ENCODE peak calls at places on chromosomes 12 and 14, in ten cellular contexts. U is H1, I is stomach, K is Panc1, Y is HCT116, P is HepG2, A is prostate gland, C is K562, D is sigmoid colon, Z is spleen. B is an unnamed sample.

GRCh38 chr12:120529641-120530314 is 820 bp upstream of the COQ5 start:
- DNase-seq in U (no peak), I (peak; percentile 36), K (no peak), Y (peak; percentile 41), P (peak; percentile 68), A (peak; percentile 52), C (peak; percentile 40), D (no peak), Z (no peak), B (peak; percentile 43)

GRCh38 chr14:77076118-77076631 is 21.9 kb upstream of the CIPC start:
- DNase-seq in U (no peak), I (peak; percentile 58), K (no peak), Y (no peak), P (peak; percentile 19), A (no peak), C (no peak), D (peak; percentile 89), Z (no peak), B (no peak)

GRCh38 chr12:46260153-46260912 is 8.5 kb downstream of the SLC38A1 start:
- DNase-seq in U (no peak), I (no peak), K (no peak), Y (no peak), P (no peak), A (no peak), C (no peak), D (no peak), Z (no peak), B (no peak)

GRCh38 chr14:63992858-63993257 is 140.1 kb downstream of the SYNE2 start:
- DNase-seq in U (no peak), I (no peak), K (no peak), Y (no peak), P (no peak), A (peak; percentile 84), C (no peak), D (no peak), Z (no peak), B (no peak)

GRCh38 chr12:15116073-15116472 is 105.1 kb downstream of the RERG start:
- DNase-seq in U (no peak), I (no peak), K (no peak), Y (no peak), P (no peak), A (no peak), C (no peak), D (peak; percentile 70), Z (no peak), B (no peak)

GRCh38 chr12:106149096-106149784 is 10.5 kb upstream of the NUAK1 start:
- DNase-seq in U (no peak), I (no peak), K (no peak), Y (peak; percentile 33), P (no peak), A (peak; percentile 39), C (peak; percentile 28), D (no peak), Z (no peak), B (no peak)

GRCh38 chr14:105878125-105878524 is 351.7 kb downstream of the TMEM121 start:
- DNase-seq in U (no peak), I (peak; percentile 8), K (no peak), Y (no peak), P (no peak), A (no peak), C (no peak), D (peak; percentile 39), Z (peak; percentile 55), B (no peak)

GRCh38 chr12:109491671-109492070 is 14.2 kb downstream of the UBE3B start:
- DNase-seq in U (no peak), I (no peak), K (no peak), Y (no peak), P (no peak), A (no peak), C (no peak), D (no peak), Z (no peak), B (no peak)

GRCh38 chr14:102344485-102344884 is 18.2 kb downstream of the CINP start:
- DNase-seq in U (no peak), I (no peak), K (no peak), Y (no peak), P (no peak), A (no peak), C (no peak), D (no peak), Z (no peak), B (no peak)

GRCh38 chr14:24992624-24993360 is 57.2 kb downstream of the STXBP6 start:
- DNase-seq in U (no peak), I (no peak), K (no peak), Y (no peak), P (no peak), A (no peak), C (no peak), D (no peak), Z (no peak), B (no peak)

GRCh38 chr12:118102070-118102469 is 1.7 kb downstream of the VSIG10 start:
- DNase-seq in U (no peak), I (no peak), K (no peak), Y (peak; percentile 46), P (peak; percentile 39), A (no peak), C (no peak), D (no peak), Z (no peak), B (no peak)

GRCh38 chr12:50934981-50935807 is 17.1 kb upstream of the HIGD1C start:
- DNase-seq in U (no peak), I (no peak), K (no peak), Y (no peak), P (peak; percentile 57), A (no peak), C (no peak), D (no peak), Z (no peak), B (no peak)

GRCh38 chr12:42299392-42300308 is 26.2 kb downstream of the ZCRB1 start:
- DNase-seq in U (no peak), I (no peak), K (no peak), Y (no peak), P (no peak), A (no peak), C (no peak), D (no peak), Z (no peak), B (no peak)

GRCh38 chr12:90984114-90984513 is 20.7 kb downstream of the EPYC start:
- DNase-seq in U (peak; percentile 48), I (no peak), K (no peak), Y (no peak), P (no peak), A (no peak), C (no peak), D (no peak), Z (no peak), B (no peak)

GRCh38 chr12:128268348-128268725 is 1.4 kb downstream of the TMEM132C start:
- DNase-seq in U (peak; percentile 59), I (no peak), K (no peak), Y (no peak), P (no peak), A (no peak), C (no peak), D (no peak), Z (no peak), B (no peak)
- TF ChIP-seq POLR2AphosphoS5 in U (no peak), I (no peak), K (no peak), Y (no peak), P (no peak), A (no peak), C (no peak), D (no peak), Z (no peak), B (no peak)

DNA sequence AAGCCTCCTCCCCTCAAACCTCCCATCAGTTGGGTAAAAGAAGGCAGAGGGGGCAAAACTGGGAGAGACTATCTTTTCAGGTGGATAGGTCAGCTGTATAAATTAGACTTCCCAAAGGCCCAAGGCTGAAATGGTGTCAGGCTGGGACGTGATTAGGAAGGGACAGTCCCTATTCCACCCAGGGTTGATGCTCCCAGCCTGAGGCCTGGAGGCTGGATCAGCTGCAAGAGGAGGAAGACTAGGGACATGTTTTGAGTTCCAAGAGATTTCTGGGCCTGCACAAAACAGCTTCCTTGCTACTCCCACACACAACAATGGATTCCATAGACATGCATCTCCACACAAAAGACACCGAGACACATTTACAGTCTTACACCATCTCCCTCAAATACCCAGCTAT is 3.5 kb downstream of the JPH4 start:
- DNase-seq in U (no peak), I (peak; percentile 14), K (no peak), Y (no peak), P (peak; percentile 4), A (no peak), C (no peak), D (peak; percentile 28), Z (no peak), B (no peak)
- H3K27me3 ChIP-seq in U (peaks cover 17% of the 10 kb centered on the region), I (peaks cover 39% of the 10 kb centered on the region), K (no peaks in the 10 kb centered on the region), Y (no peaks in the 10 kb centered on the region), P (peaks cover 2% of the 10 kb centered on the region), A (peaks cover 22% of the 10 kb centered on the region), C (no peaks in the 10 kb centered on the region), D (peaks cover 90% of the 10 kb centered on the region), Z (no peaks in the 10 kb centered on the region), B (peaks cover 36% of the 10 kb centered on the region)

GRCh38 chr12:57085999-57086950 is 2.6 kb upstream of the NAB2 start:
- DNase-seq in U (peak; percentile 72), I (peak; percentile 37), K (no peak), Y (no peak), P (peak; percentile 50), A (peak; percentile 61), C (peak; percentile 74), D (peak; percentile 90), Z (peak; percentile 90), B (no peak)
- TF ChIP-seq POLR2AphosphoS5 in U (peak; percentile 73), I (no peak), K (no peak), Y (no peak), P (no peak), A (no peak), C (no peak), D (peak; percentile 28), Z (no peak), B (no peak)

DNA sequence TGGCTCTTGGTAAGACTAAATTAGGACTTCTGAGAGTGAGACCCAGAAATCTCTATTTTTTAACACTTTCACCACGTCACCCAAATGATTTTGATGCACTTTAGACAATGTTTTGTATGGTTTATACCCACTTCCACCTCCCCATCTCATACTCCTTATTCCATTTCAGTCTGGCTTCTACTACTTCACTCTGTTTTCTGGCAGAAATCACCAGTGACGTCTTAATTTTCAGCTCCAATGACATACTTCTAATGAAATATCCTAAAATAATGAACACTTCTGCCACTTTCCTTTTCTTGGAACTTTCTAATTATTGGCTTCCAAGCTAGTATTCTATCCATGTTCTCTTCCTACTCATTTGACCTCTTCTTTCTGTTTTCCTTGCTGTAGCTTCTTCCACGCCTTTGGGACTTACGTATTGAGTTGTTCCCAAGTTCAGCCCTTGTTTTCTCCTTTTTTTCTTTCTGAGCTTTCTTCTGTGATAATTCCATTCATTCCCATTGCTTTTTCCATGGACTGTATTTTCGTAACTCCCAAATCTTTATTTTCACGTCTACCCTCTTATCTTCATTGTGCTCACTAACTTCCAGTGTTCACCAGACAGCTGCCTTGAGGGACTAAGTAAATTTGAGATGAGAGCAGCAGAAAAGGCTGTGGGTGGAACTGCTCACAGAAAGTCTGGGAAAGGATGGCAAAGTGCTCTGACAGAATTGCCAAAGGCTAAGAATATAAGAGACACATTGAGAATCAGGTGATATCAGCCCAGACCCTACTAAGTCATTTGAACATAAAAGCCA is 115.8 kb downstream of the CAPZA3 start:
- DNase-seq in U (no peak), I (no peak), K (no peak), Y (no peak), P (no peak), A (no peak), C (no peak), D (no peak), Z (no peak), B (no peak)
- H3K27me3 ChIP-seq in U (no peaks in the 10 kb centered on the region), I (no peaks in the 10 kb centered on the region), K (no peaks in the 10 kb centered on the region), Y (no peaks in the 10 kb centered on the region), P (no peaks in the 10 kb centered on the region), A (no peaks in the 10 kb centered on the region), C (no peaks in the 10 kb centered on the region), D (no peaks in the 10 kb centered on the region), Z (no peaks in the 10 kb centered on the region), B (no peaks in the 10 kb centered on the region)

B was measured in HL-60.